ENCODE peak calls at places on chromosomes 12 and 14, in four cellular contexts. V is tibial artery, H is brain microvascular endothelial cell, Q is tibial nerve. D is an unnamed sample.

GRCh38 chr12:50545213-50545612 is 40.4 kb downstream of the DIP2B start:
- DNase-seq in V (no peak), H (no peak), Q (no peak), D (no peak)

GRCh38 chr12:92170050-92170449 is 24.4 kb upstream of the BTG1 start:
- DNase-seq in V (no peak), H (no peak), Q (no peak), D (no peak)

GRCh38 chr12:80684077-80684495 is 23.3 kb upstream of the MYF6 start:
- DNase-seq in V (no peak), H (no peak), Q (no peak), D (no peak)

GRCh38 chr14:59428581-59429012 is 36.6 kb downstream of the GPR135 start:
- DNase-seq in V (no peak), H (peak; percentile 67), Q (no peak), D (no peak)

GRCh38 chr12:41904041-41904440 is 240.6 kb downstream of the GXYLT1 start:
- DNase-seq in V (no peak), H (no peak), Q (no peak), D (no peak)

GRCh38 chr12:66629138-66629880 is 49.6 kb downstream of the GRIP1 start:
- DNase-seq in V (no peak), H (no peak), Q (no peak), D (no peak)

GRCh38 chr12:130157998-130158774 is 4.1 kb upstream of the FZD10 start:
- DNase-seq in V (no peak), H (no peak), Q (no peak), D (no peak)

GRCh38 chr12:94798107-94798506 is 147.8 kb upstream of the TMCC3 start:
- DNase-seq in V (no peak), H (no peak), Q (no peak), D (no peak)

GRCh38 chr12:47867496-47867941 is 37.3 kb downstream of the VDR start:
- DNase-seq in V (no peak), H (peak; percentile 90), Q (no peak), D (no peak)

GRCh38 chr12:74689071-74689655 is 151.5 kb downstream of the ATXN7L3B start:
- DNase-seq in V (no peak), H (peak; percentile 2), Q (no peak), D (no peak)

GRCh38 chr14:104972301-104973211 is 5.6 kb downstream of the AHNAK2 start:
- DNase-seq in V (peak; percentile 89), H (no peak), Q (peak; percentile 53), D (peak; percentile 55)

GRCh38 chr14:85532981-85533820 is 3.3 kb downstream of the FLRT2 start:
- DNase-seq in V (peak; percentile 64), H (peak; percentile 77), Q (peak; percentile 71), D (peak; percentile 56)

GRCh38 chr12:52043386-52044212 is 7.6 kb upstream of the NR4A1 start:
- DNase-seq in V (peak; percentile 86), H (no peak), Q (no peak), D (peak; percentile 88)

GRCh38 chr12:41795910-41796309 is 348.8 kb downstream of the GXYLT1 start:
- DNase-seq in V (no peak), H (no peak), Q (no peak), D (no peak)

GRCh38 chr12:23098110-23099049 is 473.4 kb downstream of the ETNK1 start:
- DNase-seq in V (no peak), H (no peak), Q (no peak), D (no peak)

GRCh38 chr12:94263011-94263786 is 114.8 kb downstream of the PLXNC1 start:
- DNase-seq in V (no peak), H (no peak), Q (no peak), D (no peak)

GRCh38 chr12:24111101-24111500 is 161.6 kb upstream of the SOX5 start:
- DNase-seq in V (no peak), H (no peak), Q (no peak), D (no peak)

GRCh38 chr14:75559451-75560187 is 18.8 kb upstream of the FLVCR2 start:
- DNase-seq in V (no peak), H (no peak), Q (peak; percentile 40), D (no peak)

DNA sequence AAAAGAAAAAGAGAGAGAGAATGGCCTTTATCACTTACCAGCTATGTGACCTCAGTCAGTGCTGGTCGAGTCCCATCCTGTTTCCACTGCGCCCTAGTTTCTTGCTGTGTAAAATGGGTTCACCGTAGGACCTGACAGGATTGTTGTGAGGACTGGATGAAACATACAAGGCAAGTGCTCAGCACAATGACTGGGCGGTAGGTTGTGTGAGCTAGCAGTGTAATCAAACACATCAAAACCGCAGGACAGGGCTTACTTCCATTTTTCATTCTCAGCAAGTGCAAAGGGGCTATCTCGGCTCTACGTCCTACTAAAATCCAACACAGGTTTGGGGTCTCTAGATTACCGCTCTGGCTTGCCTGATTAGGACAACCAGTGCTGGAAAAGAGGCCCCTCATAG is 36.4 kb upstream of the ATXN2 start:
- DNase-seq in V (no peak), H (no peak), Q (no peak), D (no peak)
- H3K4me3 ChIP-seq in V (no peak overlapping the region), H (no peak overlapping the region), Q (no peak overlapping the region), D (no peak overlapping the region)

DNA sequence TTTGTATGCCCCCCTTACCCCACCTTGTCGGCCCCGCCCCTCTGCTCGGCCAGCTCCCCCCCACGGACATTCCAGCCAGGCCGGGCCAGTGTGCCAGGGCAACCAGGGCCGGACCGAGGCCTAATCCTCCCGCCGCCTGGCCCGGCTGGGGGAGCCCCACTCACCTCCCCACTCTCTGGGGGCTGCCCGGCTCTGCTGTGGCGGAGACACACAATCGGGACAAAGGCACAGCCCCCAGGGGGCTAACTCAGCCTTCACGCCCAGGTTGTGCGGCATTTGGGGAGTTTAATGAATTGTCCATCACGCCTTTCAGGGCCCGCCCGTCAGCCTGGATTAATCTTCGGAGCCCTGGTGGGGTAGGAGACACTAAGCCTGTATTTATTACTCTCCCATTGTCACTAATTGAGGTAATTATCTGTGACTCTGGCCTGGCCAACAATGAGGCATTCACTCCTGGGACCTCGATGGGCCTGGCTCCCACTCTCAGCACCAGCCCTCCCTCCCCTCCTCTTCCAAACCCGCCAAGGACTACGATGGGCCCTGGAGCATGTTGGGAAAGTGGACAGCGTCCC is 8.7 kb downstream of the WNT1 start:
- DNase-seq in V (no peak), H (no peak), Q (no peak), D (no peak)
- H3K27me3 ChIP-seq in V (no peaks in the 10 kb centered on the region), H (peaks cover 61% of the 10 kb centered on the region), Q (peaks cover 98% of the 10 kb centered on the region), D (peaks cover 78% of the 10 kb centered on the region)

DNA sequence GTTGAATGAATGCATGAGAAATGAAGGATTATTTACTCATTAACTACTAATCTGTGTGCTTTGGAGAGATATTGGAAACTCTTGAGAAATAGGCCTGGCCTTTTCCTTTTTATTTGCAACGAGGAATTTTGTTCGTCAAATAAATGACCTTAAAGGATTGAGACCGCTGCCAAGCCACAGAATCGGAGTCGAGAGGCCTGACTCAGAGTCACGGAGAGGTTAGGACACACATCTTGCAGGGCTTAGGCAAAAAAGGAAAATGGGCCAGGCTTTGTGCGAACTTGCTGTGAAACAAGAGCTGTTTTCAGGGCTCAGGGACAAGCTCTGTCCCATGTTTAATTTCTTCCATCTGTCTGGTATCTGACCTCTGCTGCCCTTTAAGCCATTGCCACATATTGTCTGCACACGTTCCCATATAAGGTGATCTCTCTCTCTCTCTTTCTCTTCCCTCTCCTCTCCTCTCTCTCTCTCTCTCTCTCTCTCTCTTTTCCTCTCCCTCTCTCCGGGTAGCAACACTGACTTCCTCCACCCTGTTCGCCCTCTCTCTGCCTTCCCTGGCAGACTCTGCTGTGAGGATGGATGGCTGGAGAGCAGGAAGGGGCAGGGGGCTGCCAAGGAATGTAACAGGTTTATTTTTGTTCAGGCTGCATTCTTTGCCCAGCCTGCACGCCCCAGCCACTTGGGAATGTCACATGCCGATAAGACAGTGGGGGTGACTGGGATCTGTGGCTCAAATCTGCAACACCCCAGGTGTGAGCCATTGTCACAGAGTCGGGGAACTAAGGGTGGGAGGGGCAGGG is 14.9 kb upstream of the IFT81 start:
- DNase-seq in V (peak; percentile 96), H (peak; percentile 99), Q (peak; percentile 97), D (peak; percentile 74)
- H3K4me3 ChIP-seq in V (peak overlapping the region; percentile 13), H (peak overlapping the region; percentile 1), Q (no peak overlapping the region), D (no peak overlapping the region)

DNA sequence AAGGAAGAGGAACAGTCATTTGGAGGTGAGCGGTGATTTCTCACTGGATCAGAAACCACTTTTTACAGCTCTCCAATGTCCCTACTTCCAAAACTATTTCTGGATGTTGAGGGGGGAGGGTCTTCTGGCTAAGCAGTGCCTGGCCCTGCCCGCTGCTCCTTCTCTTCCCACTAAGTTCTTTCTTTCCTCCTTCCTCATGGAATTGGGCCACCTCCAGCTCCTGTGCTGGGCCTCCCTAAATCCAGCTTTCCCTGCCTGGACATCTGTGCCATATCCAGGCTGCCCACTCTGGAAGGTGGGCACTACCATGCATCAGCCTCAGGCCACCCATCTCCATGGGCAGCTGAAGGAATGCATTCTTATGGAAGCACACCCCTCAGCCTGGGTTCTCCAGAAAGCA is 11.5 kb downstream of the DHRS2 start:
- DNase-seq in V (no peak), H (no peak), Q (no peak), D (no peak)
- H3K27me3 ChIP-seq in V (no peaks in the 10 kb centered on the region), H (no peaks in the 10 kb centered on the region), Q (no peaks in the 10 kb centered on the region), D (no peaks in the 10 kb centered on the region)

GRCh38 chr12:9736931-9737705 is 4.2 kb upstream of the CLECL1 start:
- DNase-seq in V (no peak), H (no peak), Q (no peak), D (no peak)

GRCh38 chr12:9735601-9736000 is 2.7 kb upstream of the CLECL1 start:
- DNase-seq in V (no peak), H (no peak), Q (no peak), D (no peak)

GRCh38 chr12:9741726-9742125 is 8.8 kb upstream of the CLECL1 start:
- DNase-seq in V (no peak), H (no peak), Q (no peak), D (no peak)

GRCh38 chr12:9742665-9743064 is 9.8 kb upstream of the CLECL1 start:
- DNase-seq in V (no peak), H (no peak), Q (no peak), D (no peak)

GRCh38 chr12:9740109-9740750 is 7.3 kb upstream of the CLECL1 start:
- DNase-seq in V (no peak), H (no peak), Q (no peak), D (no peak)
- H3K4me3 ChIP-seq in V (peak overlapping the region; percentile 42), H (peak overlapping the region; percentile 18), Q (peak overlapping the region; percentile 40), D (peak overlapping the region; percentile 51)

DNA sequence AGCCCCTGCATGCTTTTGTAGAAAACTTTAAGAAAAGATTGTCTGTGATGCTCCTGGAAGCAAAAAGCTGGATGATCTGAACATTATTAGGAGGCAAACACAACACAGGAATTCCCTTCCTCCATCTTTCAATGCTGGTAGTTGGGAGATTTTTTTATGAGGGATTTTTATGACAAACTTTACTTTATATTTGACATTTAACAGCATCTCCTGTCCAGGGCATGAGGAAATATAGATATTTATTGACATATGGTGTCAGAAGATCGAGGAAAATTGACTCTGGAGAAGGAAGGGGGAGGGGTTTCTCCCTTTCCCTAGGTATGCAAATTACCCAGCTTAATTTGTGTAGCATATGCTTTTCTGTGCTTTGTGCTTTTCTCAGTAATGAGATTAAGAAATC is 37.8 kb upstream of the CISTR start:
- DNase-seq in V (no peak), H (no peak), Q (no peak), D (no peak)
- H3K27me3 ChIP-seq in V (no peaks in the 10 kb centered on the region), H (peaks cover 13% of the 10 kb centered on the region), Q (peaks cover 15% of the 10 kb centered on the region), D (peaks cover 64% of the 10 kb centered on the region)

D was measured in heart left ventricle.